ENCODE peak calls at places on chromosomes 2 and 18, in four cellular contexts. C is testis, D is astrocyte of the spinal cord, B is GM12865. X is an unnamed sample.

GRCh38 chr18:76480913-76481312 is 14.1 kb downstream of the ZNF516 start:
- DNase-seq in B (no peak), D (no peak), C (no peak), X (no peak)

GRCh38 chr2:241061275-241061674 is 40.8 kb downstream of the MTERF4 start:
- DNase-seq in D (peak), B (no peak), C (peak), X (no peak)

GRCh38 chr18:75167759-75168211 is 41.2 kb downstream of the PTGR3 start:
- DNase-seq in B (no peak), C (no peak), D (peak), X (no peak)

GRCh38 chr18:24659837-24660720 is 199.6 kb downstream of the HRH4 start:
- DNase-seq in C (peak), B (peak), D (no peak), X (peak)

GRCh38 chr2:8889978-8890377 is 52.6 kb upstream of the KIDINS220 start:
- DNase-seq in C (no peak), D (no peak), B (no peak), X (no peak)

GRCh38 chr2:107091163-107091864 is 205.3 kb upstream of the ST6GAL2 start:
- DNase-seq in D (peak), C (no peak), B (no peak), X (no peak)

GRCh38 chr18:58362027-58362575 is 266.8 kb downstream of the ALPK2 start:
- DNase-seq in D (peak), C (no peak), B (peak), X (no peak)

GRCh38 chr2:23065936-23066335 is 319.0 kb upstream of the KLHL29 start:
- DNase-seq in C (no peak), D (no peak), B (no peak), X (no peak)

GRCh38 chr18:24153397-24153796 is 14.5 kb downstream of the CABYR start:
- DNase-seq in C (no peak), D (no peak), B (no peak), X (no peak)

GRCh38 chr2:235218486-235218907 is 266.7 kb downstream of the SH3BP4 start:
- DNase-seq in D (no peak), C (no peak), B (no peak), X (no peak)

GRCh38 chr2:121202541-121203310 is 82.3 kb downstream of the TFCP2L1 start:
- DNase-seq in B (no peak), D (no peak), C (no peak), X (no peak)

GRCh38 chr2:102027036-102027702 is 35.4 kb downstream of the IL1R2 start:
- DNase-seq in B (no peak), C (no peak), D (peak), X (no peak)

GRCh38 chr18:34492652-34493051 is 217.4 kb upstream of the DTNA start:
- DNase-seq in D (peak), C (no peak), B (no peak), X (no peak)

GRCh38 chr2:235053649-235054048 is 101.8 kb downstream of the SH3BP4 start:
- DNase-seq in C (no peak), D (no peak), B (no peak), X (no peak)

GRCh38 chr2:167942495-167943081 is 304.8 kb downstream of the STK39 start:
- DNase-seq in B (no peak), C (no peak), D (no peak), X (no peak)

GRCh38 chr2:147632193-147632592 is 212.6 kb upstream of the ACVR2A start:
- DNase-seq in C (no peak), D (no peak), B (peak), X (peak)

GRCh38 chr2:107730898-107731297 is 95.8 kb upstream of the RGPD4 start:
- DNase-seq in B (no peak), D (no peak), C (no peak), X (no peak)

GRCh38 chr2:75607988-75608683 is 38.4 kb upstream of the MRPL19 start:
- DNase-seq in B (no peak), C (peak), D (peak), X (no peak)

GRCh38 chr2:38148501-38148900 is 72.5 kb upstream of the CYP1B1 start:
- DNase-seq in C (no peak), D (no peak), B (no peak), X (no peak)

GRCh38 chr2:177646791-177647190 is 254.2 kb downstream of the AGPS start:
- DNase-seq in D (no peak), C (no peak), B (no peak), X (no peak)

GRCh38 chr2:42150159-42150558 is 19.0 kb upstream of the EML4 start:
- DNase-seq in B (no peak), D (no peak), C (no peak), X (no peak)

GRCh38 chr2:240398711-240399267 is 36.7 kb upstream of the GPC1 start:
- DNase-seq in C (peak), B (no peak), D (no peak), X (no peak)

GRCh38 chr18:13136056-13136688 is 82.4 kb upstream of the LDLRAD4 start:
- DNase-seq in C (no peak), D (peak), B (no peak), X (peak)

GRCh38 chr2:105324732-105325131 is 4.8 kb downstream of the TGFBRAP1 start:
- DNase-seq in B (no peak), D (peak), C (no peak), X (no peak)

GRCh38 chr2:195017890-195018289 is 639.1 kb upstream of the SLC39A10 start:
- DNase-seq in C (no peak), B (no peak), D (no peak), X (no peak)

GRCh38 chr18:56563568-56563967 is 74.8 kb downstream of the TXNL1 start:
- DNase-seq in C (no peak), B (peak), D (no peak), X (no peak)

GRCh38 chr2:111227716-111228141 is 107.0 kb downstream of the BCL2L11 start:
- DNase-seq in D (peak), C (no peak), B (no peak), X (no peak)

GRCh38 chr2:70381821-70382220 is 80.0 kb upstream of the FAM136A start:
- DNase-seq in D (no peak), B (no peak), C (no peak), X (no peak)

GRCh38 chr2:5190023-5190422 is 502.2 kb upstream of the SOX11 start:
- DNase-seq in D (peak), C (no peak), B (no peak), X (no peak)

GRCh38 chr2:54838585-54839035 is 115.1 kb downstream of the EML6 start:
- DNase-seq in D (peak), C (peak), B (peak), X (peak)

GRCh38 chr2:160464017-160464416 is 29.6 kb downstream of the RBMS1 start:
- DNase-seq in B (no peak), C (no peak), D (no peak), X (no peak)

GRCh38 chr2:6754412-6754811 is 111.3 kb downstream of the CMPK2 start:
- DNase-seq in B (no peak), C (no peak), D (no peak), X (no peak)

GRCh38 chr18:9053814-9054213 is 48.7 kb upstream of the NDUFV2 start:
- DNase-seq in D (no peak), B (no peak), C (no peak), X (no peak)

GRCh38 chr2:150681120-150681796 is 193.8 kb upstream of the RND3 start:
- DNase-seq in C (no peak), B (no peak), D (peak), X (no peak)
- TF ChIP-seq CTCF in C (no peak), B (no peak), D (no peak), X (no peak)

GRCh38 chr2:123993728-123994323 is 31.3 kb upstream of the CNTNAP5 start:
- DNase-seq in C (peak), D (peak), B (peak), X (no peak)
- TF ChIP-seq CTCF in C (peak), D (peak), B (peak), X (peak)

DNA sequence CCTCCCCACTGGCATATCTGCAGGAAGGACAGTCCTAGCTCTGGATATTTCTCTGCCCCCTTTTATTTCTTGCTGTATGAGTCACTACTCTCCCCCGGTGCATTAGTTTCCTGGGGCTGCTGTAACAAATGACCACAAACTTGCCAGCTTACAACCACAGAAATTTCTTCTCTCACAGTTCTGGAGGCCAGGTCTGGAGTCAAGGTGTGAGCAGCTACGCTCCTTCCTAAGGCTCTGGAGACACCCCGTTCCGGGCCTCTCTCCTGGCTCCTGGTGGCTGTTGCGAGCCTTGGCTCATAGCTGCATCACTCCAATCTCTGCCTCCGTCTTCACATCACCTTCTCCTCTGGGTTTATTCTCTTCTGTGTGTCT is 34.1 kb downstream of the PTPRM start:
- DNase-seq in C (no peak), D (peak), B (no peak), X (no peak)
- TF ChIP-seq CTCF in C (no peak), D (peak), B (no peak), X (no peak)

GRCh38 chr18:47931707-47932103 is 1.2 kb upstream of the SMAD2 start:
- DNase-seq in B (peak), D (peak), C (no peak), X (no peak)
- TF ChIP-seq CTCF in B (peak), D (no peak), C (no peak), X (peak)

GRCh38 chr2:24410976-24411375 is 50.6 kb upstream of the ITSN2 start:
- DNase-seq in B (no peak), D (no peak), C (no peak), X (no peak)
- TF ChIP-seq CTCF in B (no peak), D (no peak), C (no peak), X (no peak)

GRCh38 chr2:43427032-43427424 is 168.8 kb downstream of the THADA start:
- DNase-seq in C (no peak), B (peak), D (no peak), X (no peak)
- TF ChIP-seq CTCF in C (no peak), B (no peak), D (no peak), X (no peak)

GRCh38 chr2:74261204-74261864 is 62.9 kb downstream of the MTHFD2 start:
- DNase-seq in C (no peak), B (no peak), D (peak), X (no peak)

GRCh38 chr2:74264281-74264680 is 65.9 kb downstream of the MTHFD2 start:
- DNase-seq in C (no peak), D (no peak), B (no peak), X (no peak)

GRCh38 chr2:74262681-74263080 is 64.3 kb downstream of the MTHFD2 start:
- DNase-seq in B (no peak), C (no peak), D (no peak), X (no peak)

GRCh38 chr2:74269667-74270066 is 71.3 kb downstream of the MTHFD2 start:
- DNase-seq in C (no peak), B (no peak), D (no peak), X (no peak)

GRCh38 chr2:74267068-74267467 is 68.7 kb downstream of the MTHFD2 start:
- DNase-seq in B (peak), C (no peak), D (no peak), X (no peak)
- TF ChIP-seq CTCF in B (peak), C (no peak), D (no peak), X (peak)

GRCh38 chr2:101012706-101013181 is 10.7 kb downstream of the RPL31 start:
- DNase-seq in D (peak), B (peak), C (peak), X (no peak)
- TF ChIP-seq CTCF in D (peak), B (peak), C (peak), X (peak)

X was measured in GM06990.